ENCODE peak calls at places on chromosomes 7 and 10, in four cellular contexts. E is Calu3, X is spleen, J is lower leg skin. O is an unnamed sample.

GRCh38 chr7:132614428-132615076 is 38.3 kb upstream of the PLXNA4 start:
- DNase-seq in E (peak), X (no peak), J (peak), O (no peak)

GRCh38 chr10:119517235-119518141 is 25.0 kb downstream of the RGS10 start:
- DNase-seq in E (no peak), X (peak), J (peak), O (no peak)

GRCh38 chr10:60305394-60305892 is 84.2 kb downstream of the ANK3 start:
- DNase-seq in E (no peak), X (no peak), J (no peak), O (no peak)

GRCh38 chr10:21975378-21975990 is 28.0 kb downstream of the DNAJC1 start:
- DNase-seq in E (no peak), X (no peak), J (no peak), O (no peak)

GRCh38 chr10:86664370-86665217 is 3.7 kb upstream of the LDB3 start:
- DNase-seq in E (no peak), X (peak), J (no peak), O (no peak)

GRCh38 chr7:5428470-5429252 is 5.0 kb upstream of the TNRC18 start:
- DNase-seq in E (peak), X (peak), J (peak), O (no peak)

GRCh38 chr7:81339946-81340345 is 421.1 kb upstream of the SEMA3C start:
- DNase-seq in E (no peak), X (no peak), J (no peak), O (no peak)

GRCh38 chr7:86600506-86601290 is 43.0 kb upstream of the GRM3 start:
- DNase-seq in E (peak), X (peak), J (no peak), O (no peak)

GRCh38 chr10:35607475-35608316 is 2.6 kb downstream of the GJD4 start:
- DNase-seq in E (no peak), X (no peak), J (no peak), O (no peak)

GRCh38 chr10:69802424-69803161 is 887 bp downstream of the COL13A1 start:
- DNase-seq in E (peak), X (peak), J (no peak), O (no peak)
- TF ChIP-seq CTCF in E (no peak), X (no peak), J (no peak), O (peak)

GRCh38 chr7:117872565-117873055 is 631 bp downstream of the CTTNBP2 start:
- DNase-seq in E (peak), X (no peak), J (no peak), O (no peak)
- TF ChIP-seq CTCF in E (no peak), X (no peak), J (no peak), O (peak)

GRCh38 chr7:118878336-118878735 is 653.8 kb downstream of the ANKRD7 start:
- DNase-seq in E (no peak), X (no peak), J (no peak), O (no peak)
- TF ChIP-seq CTCF in E (no peak), X (no peak), J (no peak), O (no peak)

GRCh38 chr7:93178213-93178612 is 30.0 kb upstream of the SAMD9L start:
- DNase-seq in E (no peak), X (no peak), J (no peak), O (no peak)
- TF ChIP-seq CTCF in E (no peak), X (no peak), J (no peak), O (peak)

GRCh38 chr7:29629507-29629906 is 65.9 kb downstream of the PRR15 start:
- DNase-seq in E (no peak), X (no peak), J (no peak), O (no peak)

GRCh38 chr7:29622335-29623265 is 59.0 kb downstream of the PRR15 start:
- DNase-seq in E (peak), X (no peak), J (peak), O (no peak)

GRCh38 chr7:29623976-29624375 is 60.3 kb downstream of the PRR15 start:
- DNase-seq in E (no peak), X (no peak), J (no peak), O (no peak)

GRCh38 chr7:29627631-29628030 is 64.0 kb downstream of the PRR15 start:
- DNase-seq in E (no peak), X (no peak), J (no peak), O (no peak)

GRCh38 chr7:29626730-29627129 is 63.1 kb downstream of the PRR15 start:
- DNase-seq in E (no peak), X (no peak), J (no peak), O (no peak)
- TF ChIP-seq CTCF in E (no peak), X (no peak), J (no peak), O (no peak)

DNA sequence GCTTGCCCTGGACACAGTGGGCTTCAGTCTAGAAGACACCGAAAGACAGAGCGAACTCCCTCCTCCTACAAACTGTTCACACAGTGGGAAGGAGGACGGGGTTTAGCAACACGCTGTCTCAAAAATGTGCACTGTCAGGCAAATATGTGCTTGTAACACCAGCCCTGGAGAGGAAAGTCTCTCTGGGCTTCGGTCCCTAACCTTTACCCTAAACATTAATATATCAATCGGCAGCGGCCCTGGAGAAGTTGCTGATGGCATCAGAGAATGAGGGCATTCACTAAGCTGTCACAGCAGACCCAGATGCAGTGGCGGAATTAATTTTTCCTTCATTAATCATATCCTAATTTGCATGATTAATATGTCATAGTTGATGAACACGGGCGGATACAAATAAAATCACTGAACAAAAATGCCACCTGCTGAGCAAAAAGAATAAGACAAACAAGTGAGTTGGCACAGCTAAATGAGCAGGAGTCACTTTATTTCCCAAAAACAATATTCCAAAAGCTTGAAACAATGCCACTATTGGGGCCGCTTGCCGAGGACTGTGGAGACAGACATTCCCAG is 45.2 kb upstream of the INSIG1 start:
- DNase-seq in E (no peak), X (peak), J (no peak), O (no peak)
- TF ChIP-seq CTCF in E (no peak), X (no peak), J (no peak), O (no peak)

DNA sequence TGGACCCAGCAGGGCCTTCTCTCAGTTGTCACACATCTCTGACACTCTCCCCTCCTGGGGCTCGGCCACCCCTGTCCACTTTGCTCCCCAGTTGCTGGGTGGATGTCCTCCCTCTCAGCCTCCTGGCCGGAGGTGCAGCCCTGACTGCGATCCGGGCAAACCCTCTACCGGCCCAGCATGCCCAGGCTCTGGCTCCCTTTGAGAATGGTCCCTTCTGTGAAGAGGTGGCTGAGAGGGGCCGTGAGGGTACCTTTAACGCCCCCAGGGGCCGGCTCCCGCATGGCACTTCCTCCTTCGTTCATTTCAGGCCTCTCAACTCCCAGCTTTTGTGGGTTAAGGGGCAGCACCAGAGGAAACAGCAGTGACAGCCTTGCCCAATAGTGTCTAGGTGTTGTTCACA is 33.2 kb upstream of the HABP2 start:
- DNase-seq in E (no peak), X (no peak), J (no peak), O (no peak)
- TF ChIP-seq CTCF in E (no peak), X (no peak), J (no peak), O (no peak)

GRCh38 chr10:66586073-66586472 is 339.8 kb upstream of the LRRTM3 start:
- DNase-seq in E (peak), X (no peak), J (no peak), O (no peak)
- TF ChIP-seq CTCF in E (no peak), X (no peak), J (no peak), O (no peak)

GRCh38 chr7:148967032-148967372 is 61.3 kb downstream of the PDIA4 start:
- DNase-seq in E (no peak), X (no peak), J (no peak), O (no peak)
- TF ChIP-seq CTCF in E (no peak), X (no peak), J (no peak), O (no peak)

DNA sequence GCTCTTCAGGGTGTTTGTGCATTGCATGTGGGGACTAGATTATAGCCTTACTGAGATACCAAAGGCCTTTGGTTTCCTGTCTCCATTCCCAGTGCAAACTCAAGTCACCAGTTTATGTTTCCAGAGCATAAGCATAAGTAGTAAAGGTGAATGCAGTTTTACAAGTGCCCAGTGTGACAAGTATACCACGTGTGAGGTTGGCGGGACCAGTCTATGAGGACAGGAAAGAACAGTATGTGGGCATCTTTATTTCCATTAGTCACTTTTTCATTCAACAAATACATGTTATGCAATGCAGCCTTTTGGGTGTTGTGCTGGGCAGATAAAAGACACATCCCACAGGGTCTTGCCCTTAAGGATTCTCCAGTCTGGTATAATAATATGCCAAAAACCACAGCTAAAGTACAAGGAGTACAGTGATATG is 146.5 kb downstream of the ARID5B start:
- DNase-seq in E (no peak), X (no peak), J (no peak), O (no peak)
- TF ChIP-seq CTCF in E (no peak), X (no peak), J (no peak), O (no peak)